ENCODE peak calls at places on chromosomes 4 and X, in nine cellular contexts. Q is endothelial cell of umbilical vein, W is kidney, A is mesenchymal stem cell, I is IMR-90, Z is neuronal stem cell, F is astrocyte, C is neural progenitor cell, P is GM23248. X is an unnamed sample.

GRCh38 chr4:47830263-47831025 is 7.4 kb downstream of the CORIN start:
- DNase-seq in F (no peak), I (peak; percentile 21), C (no peak), Z (no peak), W (no peak), Q (no peak), A (no peak), P (no peak), X (no peak)

GRCh38 chr4:166146806-166147540 is 273.9 kb downstream of the TLL1 start:
- DNase-seq in F (no peak), P (no peak), Z (no peak), I (no peak), W (no peak), C (no peak), A (no peak), Q (no peak), X (no peak)

GRCh38 chrX:39507617-39508299 is 590.0 kb downstream of the BCOR start:
- DNase-seq in F (no peak), W (no peak), Z (no peak), A (no peak), P (no peak), C (no peak), Q (no peak), I (no peak), X (no peak)

GRCh38 chr4:158458271-158458895 is 63.3 kb upstream of the RXFP1 start:
- DNase-seq in Z (no peak), A (no peak), C (no peak), P (no peak), I (no peak), W (no peak), F (no peak), Q (no peak), X (no peak)

GRCh38 chrX:38505583-38505982 is 55.8 kb upstream of the TSPAN7 start:
- DNase-seq in W (no peak), P (no peak), Q (no peak), C (no peak), Z (no peak), I (no peak), F (no peak), A (no peak), X (no peak)

GRCh38 chr4:37758226-37758625 is 68.3 kb upstream of the PGM2 start:
- DNase-seq in Q (peak; percentile 33), P (peak; percentile 85), Z (no peak), A (peak; percentile 76), C (no peak), F (peak; percentile 48), I (peak; percentile 41), W (no peak), X (peak; percentile 79)

GRCh38 chr4:79284893-79285292 is 41.0 kb downstream of the NAA11 start:
- DNase-seq in F (no peak), Z (no peak), C (no peak), I (no peak), W (no peak), Q (no peak), A (no peak), P (no peak), X (no peak)

GRCh38 chr4:154018659-154019058 is 229.8 kb upstream of the SFRP2 start:
- DNase-seq in W (no peak), C (peak; percentile 80), P (no peak), Q (no peak), A (no peak), I (no peak), Z (peak; percentile 46), F (no peak), X (no peak)

GRCh38 chr4:54085284-54085683 is 14.7 kb upstream of the GSX2 start:
- DNase-seq in P (peak; percentile 95), I (peak; percentile 92), Z (no peak), A (peak; percentile 89), F (peak; percentile 75), C (no peak), Q (peak; percentile 84), W (no peak), X (peak; percentile 80)

GRCh38 chr4:186416451-186417060 is 138.8 kb downstream of the MTNR1A start:
- DNase-seq in Q (no peak), C (no peak), W (no peak), Z (no peak), F (no peak), A (no peak), I (no peak), P (no peak), X (no peak)
- H3K4me3 ChIP-seq in Q (no peak overlapping the region), C (no peak overlapping the region), W (no peak overlapping the region), Z (no peak overlapping the region), F (no peak overlapping the region), A (no peak overlapping the region), I (no peak overlapping the region), P (no peak overlapping the region), X (no peak overlapping the region)

DNA sequence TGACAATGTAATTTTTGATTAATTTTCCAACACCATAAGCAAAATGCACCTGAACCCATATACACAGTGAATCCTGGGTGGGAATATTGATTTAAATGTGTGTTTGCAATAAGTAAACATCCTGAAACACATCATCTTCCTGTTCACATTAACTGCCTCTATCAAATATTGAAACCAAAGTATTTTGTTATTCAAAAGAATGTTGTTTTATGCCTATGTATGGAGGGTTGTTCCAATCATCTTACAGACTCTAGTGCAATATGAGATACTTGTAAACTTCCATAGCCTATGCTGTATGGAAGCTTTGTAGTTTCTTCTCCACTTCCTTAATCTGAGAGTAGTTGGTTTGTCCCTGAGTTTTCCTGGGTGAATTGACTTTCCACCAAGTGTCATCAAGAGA is 105.4 kb upstream of the SLC7A11 start:
- DNase-seq in P (no peak), W (no peak), A (no peak), F (no peak), Z (no peak), C (no peak), Q (no peak), I (no peak), X (no peak)
- H3K9ac ChIP-seq in P (no peak overlapping the region), W (no peak overlapping the region), A (no peak overlapping the region), F (no peak overlapping the region), Z (no peak overlapping the region), C (no peak overlapping the region), Q (no peak overlapping the region), I (no peak overlapping the region), X (no peak overlapping the region)

GRCh38 chr4:101415962-101416361 is 68.6 kb upstream of the PPP3CA start:
- DNase-seq in Z (no peak), W (peak; percentile 60), Q (no peak), P (no peak), I (no peak), F (no peak), A (no peak), C (no peak), X (no peak)
- H3K4me1 ChIP-seq in Z (no peaks in the 10 kb centered on the region), W (no peaks in the 10 kb centered on the region), Q (peaks cover 24% of the 10 kb centered on the region), P (no peaks in the 10 kb centered on the region), I (no peaks in the 10 kb centered on the region), F (peaks cover 4% of the 10 kb centered on the region), A (no peaks in the 10 kb centered on the region), C (peaks cover 28% of the 10 kb centered on the region), X (no peaks in the 10 kb centered on the region)

GRCh38 chr4:15805583-15806517 is 27.7 kb downstream of the CD38 start:
- DNase-seq in I (peak; percentile 63), C (peak; percentile 78), P (peak; percentile 75), F (peak; percentile 38), Z (peak; percentile 61), W (no peak), A (peak; percentile 64), Q (peak; percentile 58), X (peak; percentile 73)
- H3K4me3 ChIP-seq in I (no peak overlapping the region), C (no peak overlapping the region), P (no peak overlapping the region), F (no peak overlapping the region), Z (no peak overlapping the region), W (no peak overlapping the region), A (no peak overlapping the region), Q (no peak overlapping the region), X (no peak overlapping the region)

GRCh38 chr4:137722910-137723309 is 190.6 kb upstream of the PCDH18 start:
- DNase-seq in Q (no peak), W (no peak), A (no peak), I (no peak), P (no peak), C (no peak), Z (no peak), F (no peak), X (no peak)
- H3K9ac ChIP-seq in Q (no peak overlapping the region), W (no peak overlapping the region), A (no peak overlapping the region), I (no peak overlapping the region), P (no peak overlapping the region), C (no peak overlapping the region), Z (no peak overlapping the region), F (no peak overlapping the region), X (no peak overlapping the region)

GRCh38 chr4:6989331-6989923 is 53.7 kb upstream of the TADA2B start:
- DNase-seq in Z (no peak), F (no peak), Q (no peak), C (no peak), I (no peak), W (no peak), P (no peak), A (no peak), X (no peak)
- H3K4me1 ChIP-seq in Z (peaks cover 21% of the 10 kb centered on the region), F (peaks cover 34% of the 10 kb centered on the region), Q (peaks cover 45% of the 10 kb centered on the region), C (peaks cover 32% of the 10 kb centered on the region), I (peaks cover 20% of the 10 kb centered on the region), W (peaks cover 33% of the 10 kb centered on the region), P (peaks cover 47% of the 10 kb centered on the region), A (peaks cover 31% of the 10 kb centered on the region), X (peaks cover 41% of the 10 kb centered on the region)

DNA sequence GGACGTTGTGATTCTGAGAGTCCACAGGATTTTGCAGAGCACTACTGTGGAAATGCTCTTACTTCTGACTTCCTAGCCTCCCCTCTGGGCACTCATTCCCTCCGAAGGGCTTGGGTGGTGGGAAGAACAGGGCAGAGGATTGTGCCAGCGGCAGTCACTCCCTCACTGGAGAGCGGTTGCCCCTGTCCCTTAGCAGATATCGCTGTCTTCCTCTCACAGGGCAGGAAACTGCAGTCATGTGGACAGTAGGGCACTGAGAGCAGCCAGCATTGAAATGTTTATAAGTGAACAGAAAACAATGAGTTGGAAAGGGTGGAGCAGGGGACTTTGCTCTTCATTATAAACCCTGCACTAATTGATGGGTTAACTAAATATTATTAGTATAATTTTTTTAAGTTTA is 24.7 kb upstream of the SGMS2 start:
- DNase-seq in A (no peak), P (no peak), W (no peak), C (no peak), Z (no peak), Q (peak; percentile 44), F (no peak), I (no peak), X (no peak)
- H3K4me3 ChIP-seq in A (no peak overlapping the region), P (no peak overlapping the region), W (peak overlapping the region; percentile 51), C (no peak overlapping the region), Z (no peak overlapping the region), Q (peak overlapping the region; percentile 29), F (no peak overlapping the region), I (no peak overlapping the region), X (no peak overlapping the region)

GRCh38 chr4:109989044-109989443 is 76.4 kb downstream of the EGF start:
- DNase-seq in Q (no peak), F (no peak), W (no peak), C (no peak), A (no peak), P (peak; percentile 5), Z (no peak), I (no peak), X (no peak)
- H3K9ac ChIP-seq in Q (no peak overlapping the region), F (no peak overlapping the region), W (no peak overlapping the region), C (no peak overlapping the region), A (no peak overlapping the region), P (no peak overlapping the region), Z (no peak overlapping the region), I (no peak overlapping the region), X (no peak overlapping the region)

DNA sequence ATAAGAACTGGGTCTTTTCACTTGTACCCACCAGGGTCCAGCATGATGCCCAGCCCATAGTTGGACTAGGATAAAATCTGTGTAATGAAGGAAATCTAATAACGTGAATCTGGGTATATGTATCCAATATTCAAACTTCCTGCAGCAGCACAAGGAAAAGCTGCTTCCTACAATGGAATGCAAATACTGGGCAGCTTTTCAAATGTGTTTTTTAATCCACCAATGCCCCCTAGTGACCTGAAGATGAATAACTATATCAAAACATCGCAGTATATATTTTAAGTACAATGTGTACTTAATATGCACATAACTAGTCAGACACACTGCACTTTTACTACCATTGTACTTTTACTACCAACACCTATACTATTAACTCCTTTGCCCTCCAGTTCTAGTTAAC is 5.3 kb downstream of the APOO start:
- DNase-seq in F (peak; percentile 30), Z (no peak), Q (peak; percentile 83), W (no peak), P (peak; percentile 72), A (peak; percentile 65), C (peak; percentile 69), I (peak; percentile 73), X (peak; percentile 80)
- H3K4me1 ChIP-seq in F (peaks cover 26% of the 10 kb centered on the region), Z (peaks cover 8% of the 10 kb centered on the region), Q (peaks cover 42% of the 10 kb centered on the region), W (peaks cover 12% of the 10 kb centered on the region), P (peaks cover 47% of the 10 kb centered on the region), A (peaks cover 6% of the 10 kb centered on the region), C (peaks cover 25% of the 10 kb centered on the region), I (peaks cover 4% of the 10 kb centered on the region), X (peaks cover 43% of the 10 kb centered on the region)